ENCODE peak calls at places on chromosomes 4 and X, in four cellular contexts. Z is type B pancreatic cell, S is A549, U is stomach. T is an unnamed sample.

GRCh38 chrX:45172890-45173289 is 27.8 kb downstream of the DIPK2B start:
- DNase-seq in U (no peak), Z (no peak), S (peak; percentile 55), T (no peak)

GRCh38 chr4:62912531-62912930 is 1496.7 kb downstream of the TECRL start:
- DNase-seq in Z (no peak), S (no peak), U (no peak), T (no peak)

GRCh38 chrX:153474718-153475117 is 4.3 kb upstream of the HAUS7 start:
- DNase-seq in S (no peak), U (peak; percentile 43), Z (no peak), T (peak; percentile 13)

GRCh38 chrX:46279214-46279924 is 265.9 kb downstream of the ZNF674 start:
- DNase-seq in U (no peak), Z (no peak), S (no peak), T (no peak)

GRCh38 chrX:66815227-66815626 is 176.3 kb upstream of the EDA2R start:
- DNase-seq in Z (no peak), U (no peak), S (no peak), T (no peak)

GRCh38 chrX:150257348-150258175 is 105.6 kb upstream of the MAMLD1 start:
- DNase-seq in U (no peak), Z (peak; percentile 42), S (no peak), T (no peak)

GRCh38 chr4:26861434-26862186 is 969 bp downstream of the STIM2 start:
- DNase-seq in U (peak; percentile 76), Z (peak; percentile 76), S (peak; percentile 41), T (peak; percentile 61)

GRCh38 chr4:74118600-74119351 is 19.8 kb upstream of the CXCL2 start:
- DNase-seq in U (no peak), Z (no peak), S (no peak), T (no peak)

GRCh38 chrX:129161108-129161507 is 362.2 kb downstream of the SMARCA1 start:
- DNase-seq in U (no peak), Z (no peak), S (no peak), T (no peak)

GRCh38 chr4:56048621-56049427 is 100.1 kb downstream of the CEP135 start:
- DNase-seq in U (peak; percentile 40), S (peak; percentile 45), Z (peak; percentile 86), T (peak; percentile 68)

DNA sequence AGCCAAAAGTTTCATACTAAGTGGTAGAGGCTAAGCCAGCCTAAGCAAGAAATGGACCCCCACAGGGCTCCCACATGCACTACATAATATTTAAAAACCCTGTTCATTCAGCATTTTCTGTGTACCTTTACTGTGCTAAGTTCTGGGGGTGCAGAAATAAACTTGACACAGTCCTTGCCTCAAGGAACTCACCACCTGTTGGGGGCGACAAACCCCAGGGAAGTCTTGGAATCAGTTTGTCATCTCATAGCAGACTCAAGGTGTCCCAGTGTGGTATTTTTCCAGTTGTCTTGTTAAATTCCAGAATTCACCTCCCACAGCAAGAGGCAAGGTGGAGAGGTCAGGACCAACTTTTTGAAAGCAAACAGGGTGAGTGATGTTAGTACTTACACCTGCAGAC is 43.1 kb downstream of the ATG4A start:
- DNase-seq in Z (no peak), S (no peak), U (no peak), T (no peak)
- TF ChIP-seq CTCF in Z (no peak), S (no peak), U (no peak), T (no peak)

GRCh38 chr4:182089326-182089725 is 153.9 kb upstream of the TENM3 start:
- DNase-seq in Z (no peak), S (no peak), U (no peak), T (no peak)
- TF ChIP-seq CTCF in Z (peak; percentile 61), S (peak; percentile 26), U (no peak), T (peak; percentile 49)

DNA sequence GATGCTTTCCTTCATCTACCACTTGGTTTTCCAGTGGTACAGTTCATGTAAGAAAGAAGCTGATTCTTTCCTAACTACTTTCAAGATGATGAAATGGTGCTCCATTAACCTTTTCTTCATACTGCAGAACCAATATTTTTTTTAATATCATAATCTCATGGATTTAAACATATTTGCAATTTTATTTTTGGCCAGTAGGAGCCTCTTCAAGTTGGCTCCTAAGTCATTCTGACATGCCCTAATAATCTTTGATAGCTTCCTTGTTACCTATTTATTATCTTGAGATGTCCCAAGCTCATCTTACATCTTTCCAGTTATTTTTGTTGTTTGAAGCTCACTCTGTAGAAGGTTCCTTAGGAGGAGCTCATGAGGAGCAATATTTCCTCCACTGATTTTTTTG is 170.2 kb downstream of the APBB2 start:
- DNase-seq in S (peak; percentile 10), U (no peak), Z (no peak), T (no peak)
- TF ChIP-seq CTCF in S (no peak), U (no peak), Z (peak; percentile 46), T (peak; percentile 26)

DNA sequence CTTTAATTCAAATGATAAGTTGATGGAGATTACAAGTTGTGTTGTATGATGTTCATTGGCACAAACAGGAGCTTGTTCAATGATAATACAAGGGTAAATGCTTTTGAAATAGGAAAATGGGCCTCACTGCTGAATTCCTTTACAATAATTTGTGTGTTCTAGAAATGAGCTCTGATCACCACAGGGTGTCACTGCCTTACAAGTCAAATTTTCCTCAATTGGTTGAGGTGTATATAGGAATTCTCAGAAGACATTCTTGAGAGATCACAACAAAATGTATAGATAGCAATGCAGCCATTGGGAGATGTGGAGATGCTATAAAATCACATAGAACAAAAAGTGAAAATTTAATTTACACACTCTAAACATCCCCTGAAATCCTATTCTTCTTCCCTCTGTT is 49.6 kb downstream of the KLF8 start:
- DNase-seq in U (no peak), Z (no peak), S (peak; percentile 40), T (no peak)
- TF ChIP-seq CTCF in U (no peak), Z (peak; percentile 53), S (peak; percentile 34), T (peak; percentile 52)

GRCh38 chr4:126583509-126583908 is 1049.2 kb upstream of the INTU start:
- DNase-seq in U (no peak), Z (no peak), S (peak; percentile 3), T (no peak)

DNA sequence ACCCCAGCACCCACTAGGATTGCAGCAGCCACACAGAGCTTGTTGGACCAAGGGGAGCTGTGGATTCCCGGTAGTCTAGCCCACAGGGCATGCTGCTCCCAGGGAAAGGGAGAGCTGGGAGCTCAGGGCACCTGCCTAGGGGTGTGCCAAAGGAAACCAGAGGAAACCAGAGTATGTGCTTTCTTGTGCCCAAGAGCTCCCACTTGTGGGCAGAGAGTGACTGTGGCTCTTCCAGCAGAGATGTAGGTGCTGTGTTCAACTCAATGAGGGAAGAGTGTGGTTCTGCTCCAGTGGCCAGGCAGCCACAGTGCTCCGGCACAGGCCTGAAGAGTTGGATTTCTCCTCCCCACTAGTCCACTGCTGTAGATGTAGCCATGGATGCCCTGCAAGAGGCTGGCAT is 1050.0 kb upstream of the INTU start:
- DNase-seq in U (no peak), Z (no peak), S (peak; percentile 0), T (no peak)
- TF ChIP-seq CTCF in U (no peak), Z (no peak), S (no peak), T (no peak)

DNA sequence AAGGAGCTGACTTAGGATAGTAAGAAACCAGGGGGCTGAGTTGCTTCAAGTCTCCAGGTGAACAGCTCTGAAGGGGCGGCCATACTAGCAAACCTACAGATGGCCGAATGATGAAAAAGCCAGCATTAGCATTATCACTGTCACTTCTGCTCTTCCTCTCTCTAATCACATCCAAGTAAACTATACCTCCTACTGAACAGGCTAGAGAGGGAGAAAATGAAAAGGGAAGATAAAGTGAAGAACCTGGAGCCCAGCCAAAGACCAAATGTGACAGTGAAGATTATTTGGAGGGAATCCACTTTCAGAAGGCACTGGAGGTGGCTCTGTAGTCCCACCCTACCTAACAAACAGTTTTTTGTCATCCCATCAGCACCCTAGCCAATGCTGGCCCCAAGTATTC is 50.4 kb upstream of the PRPS1 start:
- DNase-seq in Z (no peak), U (no peak), S (no peak), T (no peak)
- TF ChIP-seq CTCF in Z (no peak), U (no peak), S (no peak), T (no peak)

DNA sequence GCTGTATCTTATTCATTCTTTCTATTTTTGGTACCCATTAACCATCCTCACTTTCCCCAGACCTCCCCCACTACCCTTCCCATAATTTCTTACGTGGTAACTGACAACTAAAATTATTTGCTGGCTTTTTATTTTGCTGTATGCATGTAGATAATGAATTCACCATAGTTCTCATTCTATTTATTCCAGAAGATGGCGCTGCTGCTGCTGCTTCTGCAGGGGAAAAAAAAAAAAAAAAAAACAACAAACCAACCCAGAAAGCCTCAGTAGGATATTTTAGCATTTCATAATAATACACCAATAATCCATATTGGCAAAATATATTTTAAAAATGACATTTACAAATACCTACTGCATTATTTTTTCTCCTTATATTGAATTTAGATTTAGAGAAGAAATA is 416.6 kb upstream of the MAGEB18 start:
- DNase-seq in Z (no peak), S (peak; percentile 18), U (no peak), T (no peak)
- TF ChIP-seq CTCF in Z (peak; percentile 69), S (peak; percentile 30), U (peak; percentile 7), T (peak; percentile 62)

GRCh38 chr4:139509727-139510410 is 46.1 kb downstream of the SETD7 start:
- DNase-seq in Z (no peak), U (peak; percentile 27), S (peak; percentile 29), T (no peak)
- TF ChIP-seq CTCF in Z (peak; percentile 37), U (no peak), S (peak; percentile 19), T (peak; percentile 38)

T was measured in neural crest cell.